ENCODE peak calls at places on chromosomes 1 and 21, in eight cellular contexts. Y is mammary epithelial cell, R is adipocyte, F is stomach, M is SK-N-SH, K is prostate gland, E is mesenchymal stem cell, V is tibial nerve. C is an unnamed sample. For H3K27me3 and H3K4me1, the result is how much of the 10 kb centered on the place peaks cover.

GRCh38 chr21:34598931-34599400 is 15.9 kb downstream of the RCAN1 start:
- DNase-seq in Y (peak), R (peak), F (no peak), M (peak), K (no peak), E (peak), V (no peak), C (no peak)

GRCh38 chr1:160359559-160360226 is 7.2 kb upstream of the NHLH1 start:
- DNase-seq in Y (no peak), R (no peak), F (no peak), M (no peak), K (no peak), E (no peak), V (no peak), C (no peak)

GRCh38 chr21:42337830-42338729 is 12.7 kb downstream of the TFF2 start:
- DNase-seq in Y (no peak), R (peak), F (peak), M (peak), K (peak), E (peak), V (peak), C (peak)

GRCh38 chr1:44630116-44630515 is 44.2 kb downstream of the TMEM53 start:
- DNase-seq in Y (peak), R (peak), F (no peak), M (no peak), K (no peak), E (peak), V (no peak), C (no peak)

GRCh38 chr1:2787163-2787911 is 14.2 kb downstream of the TTC34 start:
- DNase-seq in Y (no peak), R (no peak), F (peak), M (peak), K (no peak), E (no peak), V (no peak), C (no peak)

GRCh38 chr1:51955797-51956527 is 34.5 kb downstream of the RAB3B start:
- DNase-seq in Y (no peak), R (no peak), F (no peak), M (no peak), K (peak), E (no peak), V (no peak), C (no peak)

GRCh38 chr1:20376880-20377494 is 86.3 kb downstream of the VWA5B1 start:
- DNase-seq in Y (peak), R (peak), F (peak), M (peak), K (no peak), E (peak), V (peak), C (peak)

GRCh38 chr1:102434421-102434820 is 437.7 kb upstream of the OLFM3 start:
- DNase-seq in Y (peak), R (peak), F (no peak), M (peak), K (no peak), E (peak), V (no peak), C (no peak)

GRCh38 chr1:15943515-15944307 is 32.2 kb downstream of the ZBTB17 start:
- DNase-seq in Y (no peak), R (no peak), F (peak), M (no peak), K (no peak), E (no peak), V (no peak), C (no peak)

GRCh38 chr1:43171312-43171875 is 696 bp downstream of the EBNA1BP2 start:
- DNase-seq in Y (peak), R (peak), F (no peak), M (no peak), K (no peak), E (no peak), V (no peak), C (no peak)

GRCh38 chr1:207841907-207842306 is 69.0 kb downstream of the CD34 start:
- DNase-seq in Y (no peak), R (no peak), F (no peak), M (no peak), K (no peak), E (no peak), V (no peak), C (no peak)

DNA sequence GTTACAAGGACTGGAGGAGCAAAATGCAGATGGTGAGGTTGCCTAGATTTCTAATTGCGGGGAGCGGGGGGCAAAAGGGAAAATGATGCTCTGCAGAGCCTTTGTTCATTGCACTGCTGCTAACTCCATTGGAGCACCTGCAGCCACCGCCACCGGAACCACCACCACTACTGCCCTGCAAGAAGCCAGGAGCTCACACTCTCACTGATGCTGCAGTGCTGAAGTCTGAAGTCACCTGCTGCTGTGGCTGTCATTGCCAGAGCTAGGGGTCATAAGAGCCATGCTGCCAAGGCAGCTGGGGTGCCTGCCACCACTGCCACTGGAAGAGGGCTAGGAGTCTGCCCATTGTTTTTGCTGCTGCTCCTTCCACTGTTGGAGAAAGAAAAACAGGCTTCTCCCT is 7.3 kb upstream of the HPCAL4 start:
- DNase-seq in Y (no peak), R (no peak), F (no peak), M (no peak), K (no peak), E (no peak), V (no peak), C (no peak)
- H3K27me3 ChIP-seq in Y (under half), R (half or more), F (under half), M (under half), K (under half), E (half or more), V (under half), C (under half)

DNA sequence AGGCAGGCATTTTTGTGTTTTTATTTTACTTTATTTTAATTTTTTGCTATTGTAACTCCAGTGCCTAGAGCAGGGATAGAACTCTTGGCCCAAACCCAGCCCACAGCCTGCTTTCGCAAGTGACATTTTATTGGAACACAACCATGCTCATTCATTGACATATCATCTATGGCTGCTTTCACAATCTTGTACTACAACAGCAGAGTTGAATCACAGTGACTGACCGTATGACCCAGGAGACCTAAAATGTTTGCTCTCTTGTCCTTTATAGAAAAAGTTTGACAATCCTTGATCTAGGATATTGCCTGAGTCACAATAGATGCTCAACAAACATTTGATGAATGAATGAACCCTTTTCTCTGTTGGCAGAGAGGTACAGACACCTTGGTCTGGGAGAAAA is 83.8 kb upstream of the ATP1A1 start:
- DNase-seq in Y (peak), R (peak), F (no peak), M (no peak), K (peak), E (no peak), V (no peak), C (no peak)
- H3K4me1 ChIP-seq in Y (under half), R (under half), F (under half), M (under half), K (under half), E (under half), V (under half), C (under half)

DNA sequence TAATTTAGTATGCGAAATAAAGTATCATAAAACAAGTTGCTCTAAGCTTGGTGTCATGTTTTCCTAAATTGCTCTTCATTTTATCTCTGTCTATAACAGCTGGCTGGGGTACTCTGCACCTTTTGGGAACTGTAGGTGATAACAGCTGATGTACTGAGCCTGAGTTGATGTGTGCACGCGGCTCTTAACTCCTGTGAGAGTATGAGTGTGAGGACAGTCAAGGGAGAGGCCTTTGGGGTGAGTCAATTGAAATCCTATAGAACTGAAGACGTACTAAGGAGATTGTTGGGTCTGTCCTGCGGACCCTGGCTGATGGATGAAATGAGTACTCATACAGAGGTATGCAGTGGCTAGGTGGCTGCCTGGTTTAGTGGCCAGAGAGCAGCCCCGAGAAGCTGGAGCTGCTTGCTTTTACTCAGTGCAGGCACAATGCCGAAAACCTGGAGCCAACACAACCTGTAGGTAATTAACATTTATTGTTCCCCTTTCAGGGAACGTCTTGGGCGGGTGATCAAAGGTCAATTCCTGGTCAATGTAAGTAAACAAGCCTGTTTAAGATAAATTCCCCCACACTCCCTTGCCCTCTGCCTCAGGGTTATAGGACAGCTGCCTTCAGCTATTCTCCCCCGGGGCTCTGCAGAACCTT is 188.5 kb downstream of the PRDM2 start:
- DNase-seq in Y (no peak), R (no peak), F (no peak), M (no peak), K (no peak), E (no peak), V (no peak), C (no peak)
- H3K27me3 ChIP-seq in Y (under half), R (under half), F (under half), M (under half), K (under half), E (under half), V (under half), C (under half)

GRCh38 chr1:164760585-164760968 is 201.6 kb downstream of the PBX1 start:
- DNase-seq in Y (no peak), R (no peak), F (no peak), M (no peak), K (no peak), E (no peak), V (no peak), C (no peak)
- H3K4me1 ChIP-seq in Y (under half), R (under half), F (under half), M (under half), K (under half), E (under half), V (under half), C (under half)

GRCh38 chr21:45080639-45081414 is 6.4 kb downstream of the ADARB1 start:
- DNase-seq in Y (no peak), R (peak), F (no peak), M (no peak), K (no peak), E (peak), V (no peak), C (peak)

GRCh38 chr21:45078371-45078770 is 4.0 kb downstream of the ADARB1 start:
- DNase-seq in Y (no peak), R (no peak), F (no peak), M (no peak), K (no peak), E (no peak), V (no peak), C (no peak)

GRCh38 chr21:45080232-45080631 is 5.9 kb downstream of the ADARB1 start:
- DNase-seq in Y (no peak), R (no peak), F (no peak), M (no peak), K (no peak), E (no peak), V (no peak), C (no peak)

GRCh38 chr21:45079351-45079750 is 5.0 kb downstream of the ADARB1 start:
- DNase-seq in Y (no peak), R (no peak), F (no peak), M (no peak), K (no peak), E (no peak), V (no peak), C (no peak)

DNA sequence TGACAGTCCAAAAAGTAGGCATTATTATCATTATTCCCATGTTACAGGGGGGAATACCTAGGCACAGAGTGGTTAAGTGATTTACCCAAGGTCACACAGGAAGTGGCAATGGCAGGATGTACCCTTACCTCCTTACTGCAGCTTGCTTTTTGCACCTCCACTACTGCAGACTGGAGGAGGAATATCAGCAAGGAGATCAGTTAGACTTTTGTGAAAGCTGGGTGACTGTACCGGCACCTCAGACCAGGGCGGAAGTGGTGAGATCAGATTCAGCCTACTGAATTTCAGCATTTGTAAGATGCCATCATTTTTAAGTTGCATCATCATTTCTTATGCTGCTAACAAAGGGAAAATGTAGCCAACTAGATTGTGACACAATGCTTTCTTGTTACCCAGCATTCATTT is 4.5 kb downstream of the ADARB1 start:
- DNase-seq in Y (peak), R (peak), F (peak), M (no peak), K (no peak), E (peak), V (no peak), C (peak)
- H3K27me3 ChIP-seq in Y (under half), R (under half), F (under half), M (under half), K (under half), E (under half), V (under half), C (under half)

GRCh38 chr1:184424945-184425344 is 38.1 kb downstream of the C1orf21 start:
- DNase-seq in Y (no peak), R (no peak), F (no peak), M (no peak), K (no peak), E (no peak), V (no peak), C (no peak)
- H3K4me1 ChIP-seq in Y (under half), R (under half), F (under half), M (under half), K (under half), E (under half), V (under half), C (under half)

GRCh38 chr1:201536542-201536941 is 2.4 kb upstream of the NAV1 start:
- DNase-seq in Y (peak), R (peak), F (no peak), M (no peak), K (no peak), E (peak), V (peak), C (no peak)

GRCh38 chr1:201533836-201534235 is 5.1 kb upstream of the NAV1 start:
- DNase-seq in Y (no peak), R (no peak), F (no peak), M (no peak), K (no peak), E (no peak), V (no peak), C (no peak)

GRCh38 chr1:201535778-201536245 is 3.1 kb upstream of the NAV1 start:
- DNase-seq in Y (no peak), R (no peak), F (no peak), M (no peak), K (no peak), E (peak), V (no peak), C (no peak)

GRCh38 chr1:201537028-201537427 is 1.9 kb upstream of the NAV1 start:
- DNase-seq in Y (no peak), R (peak), F (no peak), M (no peak), K (no peak), E (no peak), V (no peak), C (no peak)

DNA sequence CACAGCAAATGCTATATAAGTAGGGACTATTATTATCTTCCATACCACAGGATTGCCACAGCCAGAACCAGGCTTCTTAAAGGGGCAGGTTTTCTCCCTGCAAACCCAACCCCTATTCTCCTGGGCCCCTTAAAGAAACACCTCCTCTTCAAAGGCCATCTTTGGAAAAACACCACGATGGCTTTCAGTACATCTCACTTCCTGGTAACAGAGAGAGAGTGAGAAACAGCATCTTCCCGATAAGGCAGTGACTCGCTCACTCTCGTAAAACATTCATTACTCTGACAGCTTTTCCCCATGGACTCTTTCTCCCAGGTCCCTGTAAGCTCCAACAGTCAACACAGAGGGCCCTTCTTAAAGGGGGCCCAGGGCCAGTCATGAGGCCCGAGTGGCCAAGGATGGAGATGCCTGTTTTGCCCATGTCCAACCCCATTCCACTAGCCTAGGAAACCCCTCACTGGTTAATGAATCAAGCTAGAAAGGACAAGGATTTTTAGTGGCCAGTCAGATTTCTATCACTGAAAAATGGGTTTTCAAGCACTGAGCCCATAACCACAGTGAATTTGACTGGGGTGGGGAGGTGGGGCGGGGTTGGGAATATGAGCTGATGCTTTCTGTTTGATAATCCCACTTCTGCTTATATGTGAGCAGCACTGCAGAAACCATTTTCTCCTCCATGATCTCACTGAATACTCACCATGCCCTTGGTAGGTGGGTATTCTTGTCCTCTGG is 3.7 kb upstream of the NAV1 start:
- DNase-seq in Y (peak), R (peak), F (no peak), M (no peak), K (no peak), E (peak), V (no peak), C (no peak)
- H3K27me3 ChIP-seq in Y (under half), R (under half), F (under half), M (under half), K (under half), E (under half), V (under half), C (under half)